ENCODE peak calls at places on chromosome 17, in four cellular contexts. Q is activated B cell treated with CpG ODN at 0.5 μM for 24 hours; H is stimulated activated CD4-positive, alpha-beta T cell treated with anti-CD3 and anti-CD28 coated beads, Interleukin-1b, Interleukin-23, amount 100 ng/mL, for 24 hours; D is activated CD8-positive, alpha-beta memory T cell treated with anti-CD3 and anti-CD28 coated beads for 48 hours. P is an unnamed sample.

GRCh38 chr17:4901648-4902344 is 1.1 kb downstream of the CHRNE start:
- DNase-seq in Q (no peak), H (no peak), D (no peak), P (no peak)

GRCh38 chr17:29412780-29413565 is 22.8 kb downstream of the TAOK1 start:
- DNase-seq in Q (no peak), H (no peak), D (no peak), P (no peak)

GRCh38 chr17:70622382-70623260 is 453.3 kb downstream of the KCNJ2 start:
- DNase-seq in Q (no peak), H (no peak), D (no peak), P (peak; percentile 81)

GRCh38 chr17:32814837-32815236 is 62.1 kb downstream of the MYO1D start:
- DNase-seq in Q (no peak), H (no peak), D (no peak), P (no peak)

GRCh38 chr17:62032480-62032879 is 32.6 kb downstream of the MED13 start:
- DNase-seq in Q (no peak), H (no peak), D (no peak), P (no peak)

GRCh38 chr17:18107971-18108370 is 585 bp upstream of the MYO15A start:
- DNase-seq in Q (no peak), H (no peak), D (no peak), P (no peak)

GRCh38 chr17:27754549-27754948 is 45.8 kb downstream of the NOS2 start:
- DNase-seq in Q (no peak), H (no peak), D (no peak), P (no peak)

GRCh38 chr17:61378658-61379456 is 20.8 kb upstream of the TBX2 start:
- DNase-seq in Q (no peak), H (no peak), D (no peak), P (no peak)

GRCh38 chr17:8091033-8091687 is 3.6 kb upstream of the ALOX12B start:
- DNase-seq in Q (peak; percentile 71), H (no peak), D (no peak), P (no peak)

P was measured in neural progenitor cell.